ENCODE peak calls at places on chromosomes 1 and 21, in nine cellular contexts. Q is psoas muscle; N is IMR-90; I is body of pancreas; E is CD4-positive, CD25-positive, alpha-beta regulatory T cell; R is astrocyte of the spinal cord; Y is HFF-Myc; T is adipocyte; C is AG04450. D is an unnamed sample.

GRCh38 chr1:207903053-207903452 is 7.9 kb downstream of the CD34 start:
- DNase-seq in Y (no peak), Q (no peak), T (no peak), C (no peak), R (no peak), I (no peak), N (no peak), E (no peak), D (no peak)

GRCh38 chr1:200512191-200512590 is 102.4 kb upstream of the ZNF281 start:
- DNase-seq in E (no peak), R (peak), Y (peak), Q (no peak), C (peak), T (peak), N (peak), I (no peak), D (no peak)

GRCh38 chr1:78651247-78651646 is 1.6 kb downstream of the IFI44 start:
- DNase-seq in Q (no peak), T (no peak), R (peak), N (peak), I (no peak), E (no peak), C (no peak), Y (no peak), D (no peak)

GRCh38 chr1:221947731-221948130 is 205.8 kb upstream of the DUSP10 start:
- DNase-seq in T (no peak), E (no peak), Y (no peak), Q (no peak), C (no peak), I (no peak), N (no peak), R (no peak), D (no peak)

GRCh38 chr1:110620686-110621085 is 14.5 kb upstream of the KCNA2 start:
- DNase-seq in I (no peak), Q (no peak), C (no peak), Y (no peak), T (no peak), R (no peak), E (no peak), N (no peak), D (no peak)

GRCh38 chr21:17889171-17889570 is 70.0 kb upstream of the C21orf91 start:
- DNase-seq in C (no peak), I (no peak), E (no peak), T (no peak), Q (no peak), Y (no peak), R (no peak), N (no peak), D (no peak)

GRCh38 chr1:1080122-1080753 is 6.1 kb upstream of the RNF223 start:
- DNase-seq in T (peak), I (peak), Y (peak), E (no peak), R (no peak), N (peak), Q (peak), C (no peak), D (peak)

GRCh38 chr1:53048345-53048737 is 13.7 kb upstream of the PODN start:
- DNase-seq in R (peak), I (no peak), E (no peak), T (no peak), N (no peak), C (no peak), Y (no peak), Q (no peak), D (no peak)

GRCh38 chr1:66752000-66752592 is at the start of gene DYNLT5:
- DNase-seq in C (no peak), Q (peak), Y (no peak), I (peak), N (peak), T (peak), R (peak), E (no peak), D (no peak)

GRCh38 chr1:227447531-227447990 is 115.8 kb upstream of the ZNF678 start:
- DNase-seq in Q (peak), R (no peak), I (no peak), Y (no peak), E (no peak), N (no peak), C (no peak), T (no peak), D (peak)

GRCh38 chr1:11701981-11702803 is 10.7 kb downstream of the DRAXIN start:
- DNase-seq in C (no peak), Y (no peak), I (no peak), T (no peak), E (no peak), N (no peak), R (no peak), Q (no peak), D (no peak)

GRCh38 chr1:11704691-11705475 is 13.4 kb downstream of the DRAXIN start:
- DNase-seq in Y (no peak), T (no peak), R (no peak), C (no peak), I (no peak), Q (no peak), N (no peak), E (no peak), D (no peak)

GRCh38 chr1:11701551-11701961 is 10.0 kb downstream of the DRAXIN start:
- DNase-seq in Q (no peak), C (no peak), T (peak), I (no peak), R (no peak), N (no peak), Y (no peak), E (no peak), D (no peak)

GRCh38 chr1:11704226-11704619 is 12.7 kb downstream of the DRAXIN start:
- DNase-seq in E (no peak), Q (no peak), N (no peak), I (no peak), R (no peak), C (no peak), T (no peak), Y (no peak), D (no peak)

GRCh38 chr1:11703357-11704225 is 12.1 kb downstream of the DRAXIN start:
- DNase-seq in Q (no peak), C (no peak), E (no peak), I (no peak), T (no peak), Y (no peak), N (no peak), R (no peak), D (no peak)
- H3K4me3 ChIP-seq in Q (no peak), C (no peak), E (no peak), I (no peak), T (no peak), Y (no peak), N (no peak), R (no peak), D (no peak)

DNA sequence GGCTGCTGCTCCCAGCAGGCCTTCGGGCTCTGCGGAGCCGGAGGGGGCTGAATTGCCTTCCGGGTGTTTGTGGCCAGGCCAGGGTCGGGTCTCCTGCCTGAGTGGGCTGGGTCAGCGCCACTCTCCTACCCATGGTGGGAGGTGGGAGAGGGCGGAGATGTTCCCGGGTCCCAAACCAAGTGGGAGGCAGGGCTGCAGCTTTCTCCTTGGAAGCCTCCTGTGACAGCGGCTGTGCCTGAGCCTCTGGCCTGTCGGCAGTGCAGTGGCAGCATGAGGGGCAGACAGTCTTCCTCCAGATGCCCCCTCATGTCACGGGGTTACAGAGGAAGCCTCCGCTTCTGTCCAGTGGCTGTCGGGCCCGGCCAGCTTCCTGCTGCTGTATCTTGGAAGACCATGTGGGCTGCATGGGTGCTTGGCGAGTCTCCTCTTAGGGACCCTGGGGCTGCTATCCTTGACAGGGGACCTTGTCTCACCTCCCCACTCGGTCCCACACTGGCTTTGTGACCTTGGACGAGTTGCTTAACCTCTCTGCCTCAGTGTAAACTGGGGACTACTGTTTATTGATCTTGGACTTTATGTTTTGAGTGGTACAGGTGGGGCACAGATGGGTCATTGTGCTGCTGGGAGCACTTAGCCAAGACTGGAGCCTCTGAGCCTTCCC is 4.3 kb downstream of the SKI start:
- DNase-seq in I (no peak), N (no peak), T (peak), R (no peak), Y (no peak), C (no peak), E (no peak), Q (no peak), D (no peak)
- H3K4me3 ChIP-seq in I (no peak), N (peak), T (peak), R (peak), Y (peak), C (peak), E (peak), Q (peak), D (peak)

GRCh38 chr1:183480971-183481431 is 8.7 kb downstream of the SMG7 start:
- DNase-seq in E (no peak), C (no peak), Y (no peak), Q (no peak), R (no peak), I (no peak), N (peak), T (peak), D (no peak)
- H3K4me3 ChIP-seq in E (peak), C (no peak), Y (no peak), Q (no peak), R (no peak), I (no peak), N (no peak), T (no peak), D (no peak)

DNA sequence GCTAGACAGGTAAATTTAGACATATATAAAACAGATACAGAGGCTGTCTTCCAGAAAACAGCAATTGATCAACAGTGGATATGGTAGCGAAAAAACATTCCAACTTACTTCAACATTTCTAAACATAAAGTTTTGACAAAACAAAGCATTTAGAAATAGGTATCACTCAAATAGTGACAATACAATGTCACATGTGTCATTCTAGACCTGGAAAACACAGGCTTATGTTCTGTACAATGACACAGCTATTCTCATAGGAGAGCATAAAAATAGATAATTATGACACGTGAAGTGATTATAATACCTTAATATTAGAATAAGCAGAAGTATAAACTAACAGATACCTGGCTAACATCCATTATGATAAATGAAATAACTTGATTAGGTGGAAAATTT is 8.0 kb upstream of the DCAF6 start:
- DNase-seq in I (no peak), T (no peak), E (no peak), Y (no peak), C (no peak), Q (no peak), N (no peak), R (no peak), D (no peak)
- H3K4me3 ChIP-seq in I (no peak), T (no peak), E (no peak), Y (no peak), C (no peak), Q (peak), N (no peak), R (no peak), D (no peak)

GRCh38 chr21:32448803-32449594 is 36.5 kb downstream of the EVA1C start:
- DNase-seq in Q (no peak), Y (no peak), C (no peak), E (no peak), N (peak), I (no peak), R (peak), T (peak), D (no peak)
- H3K4me3 ChIP-seq in Q (no peak), Y (no peak), C (no peak), E (no peak), N (no peak), I (no peak), R (no peak), T (no peak), D (no peak)

GRCh38 chr21:16196521-16197208 is 466.9 kb downstream of the USP25 start:
- DNase-seq in C (no peak), Y (no peak), T (peak), R (peak), Q (no peak), I (no peak), E (no peak), N (no peak), D (no peak)

GRCh38 chr21:16194851-16195251 is 465.1 kb downstream of the USP25 start:
- DNase-seq in I (no peak), N (peak), R (peak), Q (no peak), C (no peak), Y (no peak), T (peak), E (no peak), D (peak)

GRCh38 chr21:16193758-16194606 is 464.2 kb downstream of the USP25 start:
- DNase-seq in N (peak), R (peak), I (peak), C (peak), Y (peak), T (peak), E (no peak), Q (peak), D (peak)

GRCh38 chr21:16195896-16196443 is 466.2 kb downstream of the USP25 start:
- DNase-seq in E (no peak), I (no peak), T (peak), Y (no peak), N (no peak), C (no peak), Q (no peak), R (peak), D (no peak)

GRCh38 chr21:16195476-16195875 is 465.7 kb downstream of the USP25 start:
- DNase-seq in Y (no peak), R (peak), I (no peak), C (peak), E (no peak), Q (no peak), N (peak), T (peak), D (no peak)
- H3K4me3 ChIP-seq in Y (peak), R (peak), I (no peak), C (peak), E (no peak), Q (peak), N (no peak), T (peak), D (peak)

GRCh38 chr1:147273409-147274307 is 31.2 kb downstream of the CHD1L start:
- DNase-seq in T (peak), E (peak), Y (peak), I (peak), C (peak), N (peak), Q (no peak), R (peak), D (peak)
- H3K4me3 ChIP-seq in T (peak), E (no peak), Y (no peak), I (no peak), C (peak), N (no peak), Q (no peak), R (no peak), D (no peak)

GRCh38 chr1:111619635-111620411 is at the start of gene RAP1A:
- DNase-seq in I (peak), R (peak), E (peak), Y (peak), N (peak), T (peak), Q (peak), C (peak), D (peak)

GRCh38 chr1:111618953-111619634 is 495 bp upstream of the RAP1A start:
- DNase-seq in I (no peak), R (no peak), E (no peak), T (no peak), Q (no peak), Y (no peak), C (no peak), N (no peak), D (no peak)

GRCh38 chr1:111622166-111622565 is 2.6 kb downstream of the RAP1A start:
- DNase-seq in T (no peak), Y (no peak), R (no peak), C (no peak), N (no peak), Q (no peak), E (no peak), I (no peak), D (no peak)

GRCh38 chr1:111620412-111620971 is 903 bp downstream of the RAP1A start:
- DNase-seq in R (peak), C (no peak), Q (no peak), T (peak), Y (no peak), I (no peak), N (no peak), E (no peak), D (no peak)

DNA sequence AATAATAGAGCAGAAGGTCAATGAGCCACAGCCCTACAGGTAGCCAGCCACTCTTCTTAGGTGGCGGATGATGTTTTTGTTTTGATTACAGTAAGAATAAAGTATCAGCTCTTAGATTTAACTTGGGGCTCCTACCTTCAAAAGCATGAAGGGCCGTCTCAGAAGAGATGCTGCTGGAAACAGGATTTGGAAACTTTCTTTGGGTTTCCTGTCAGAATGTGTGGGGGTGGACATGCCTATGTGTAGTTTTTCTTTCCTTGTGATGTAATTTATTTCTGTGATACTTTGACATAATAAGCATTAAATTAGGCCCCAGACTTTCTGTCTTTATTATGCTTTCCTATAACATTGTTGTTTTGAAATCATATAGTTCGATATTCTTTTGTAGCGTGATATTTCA is 1.5 kb downstream of the RAP1A start:
- DNase-seq in N (peak), E (no peak), R (no peak), Y (no peak), I (no peak), C (no peak), Q (no peak), T (peak), D (no peak)
- H3K4me3 ChIP-seq in N (peak), E (peak), R (peak), Y (peak), I (no peak), C (peak), Q (peak), T (peak), D (peak)